ENCODE peak calls at places on chromosomes 1 and 21, in five cellular contexts. A is fibroblast of the aortic adventitia; F is NB4; E is cardiac muscle cell; H is stimulated activated effector memory CD8-positive, alpha-beta T cell treated with anti-CD3 and anti-CD28 coated beads, Interleukin-12 subunit alpha, Interleukin-12 subunit beta, amount 100 ng/mL, for 72 hours. I is an unnamed sample.

GRCh38 chr1:16260814-16261213 is 23.8 kb upstream of the CPLANE2 start:
- DNase-seq in E (no peak), F (no peak), H (no peak), A (peak; percentile 39), I (no peak)

GRCh38 chr1:36597514-36597913 is 114.8 kb upstream of the CSF3R start:
- DNase-seq in E (no peak), A (no peak), H (no peak), F (no peak), I (no peak)

GRCh38 chr1:66521736-66522365 is 12.1 kb upstream of the SGIP1 start:
- DNase-seq in A (peak; percentile 87), H (no peak), F (peak; percentile 11), E (no peak), I (no peak)

GRCh38 chr1:16012590-16013219 is 5.1 kb downstream of the HSPB7 start:
- DNase-seq in H (no peak), A (peak; percentile 70), F (peak; percentile 86), E (peak; percentile 96), I (peak; percentile 70)

GRCh38 chr1:209155556-209155955 is 428.0 kb upstream of the CAMK1G start:
- DNase-seq in E (peak; percentile 11), F (no peak), H (no peak), A (no peak), I (no peak)

GRCh38 chr1:45543599-45544417 is 6.8 kb upstream of the AKR1A1 start:
- DNase-seq in H (peak; percentile 79), A (peak; percentile 20), F (peak; percentile 90), E (peak; percentile 7), I (peak; percentile 97)

GRCh38 chr21:42538479-42539275 is 25.0 kb downstream of the SLC37A1 start:
- DNase-seq in A (no peak), H (no peak), F (no peak), E (no peak), I (no peak)

GRCh38 chr1:206555473-206555935 is 48.2 kb downstream of the RASSF5 start:
- DNase-seq in E (peak; percentile 69), H (no peak), F (no peak), A (no peak), I (peak; percentile 54)

GRCh38 chr1:25117233-25117823 is 115.0 kb downstream of the SYF2 start:
- DNase-seq in A (no peak), F (peak; percentile 47), H (no peak), E (no peak), I (peak; percentile 42)

GRCh38 chr1:118366296-118366695 is 181.3 kb upstream of the SPAG17 start:
- DNase-seq in E (no peak), H (no peak), F (no peak), A (peak; percentile 46), I (no peak)

GRCh38 chr21:15241997-15242767 is 177.4 kb upstream of the NRIP1 start:
- DNase-seq in E (no peak), F (no peak), H (no peak), A (no peak), I (no peak)

GRCh38 chr1:203128691-203129500 is 1.4 kb downstream of the ADORA1 start:
- DNase-seq in F (no peak), A (no peak), H (no peak), E (no peak), I (no peak)

GRCh38 chr1:113930499-113931161 is 1.5 kb downstream of the HIPK1 start:
- DNase-seq in H (peak; percentile 83), F (peak; percentile 82), A (peak; percentile 39), E (peak; percentile 18), I (peak; percentile 71)

GRCh38 chr1:182264187-182264586 is 127.4 kb downstream of the GLUL start:
- DNase-seq in H (no peak), E (no peak), A (no peak), F (no peak), I (no peak)

GRCh38 chr1:50972766-50973165 is 2.7 kb downstream of the CDKN2C start:
- DNase-seq in A (peak; percentile 51), H (no peak), E (no peak), F (peak; percentile 40), I (peak; percentile 74)

GRCh38 chr1:223654083-223654482 is 11.4 kb downstream of the CAPN8 start:
- DNase-seq in H (no peak), E (no peak), A (no peak), F (no peak), I (no peak)

GRCh38 chr21:43754948-43755781 is 20.9 kb downstream of the CSTB start:
- DNase-seq in E (no peak), A (no peak), F (peak; percentile 44), H (no peak), I (no peak)

GRCh38 chr1:203041351-203041932 is 15.2 kb downstream of the PPFIA4 start:
- DNase-seq in H (no peak), F (no peak), A (no peak), E (no peak), I (no peak)

GRCh38 chr21:46145840-46146691 is 9.3 kb downstream of the FTCD start:
- DNase-seq in A (no peak), F (no peak), H (no peak), E (no peak), I (no peak)

GRCh38 chr1:167605576-167605975 is 24.5 kb upstream of the RCSD1 start:
- DNase-seq in E (no peak), A (no peak), F (no peak), H (no peak), I (no peak)

GRCh38 chr1:232793944-232794343 is 11.3 kb upstream of the MAP10 start:
- DNase-seq in A (no peak), E (no peak), F (peak; percentile 85), H (no peak), I (peak; percentile 71)

GRCh38 chr1:65525297-65526048 is 105.0 kb downstream of the LEPR start:
- DNase-seq in H (no peak), F (no peak), E (peak; percentile 32), A (no peak), I (no peak)

GRCh38 chr1:56268519-56268918 is 310.8 kb downstream of the PLPP3 start:
- DNase-seq in A (no peak), F (no peak), H (no peak), E (no peak), I (no peak)

GRCh38 chr1:105632342-105633196 is 1423.9 kb upstream of the PRMT6 start:
- DNase-seq in F (no peak), A (no peak), H (no peak), E (peak; percentile 57), I (peak; percentile 39)

GRCh38 chr1:223326776-223327175 is 37.2 kb downstream of the SUSD4 start:
- DNase-seq in E (no peak), H (no peak), A (peak; percentile 10), F (no peak), I (no peak)

GRCh38 chr1:151371340-151371739 is 1.2 kb downstream of the SELENBP1 start:
- DNase-seq in E (no peak), A (peak; percentile 70), F (no peak), H (no peak), I (no peak)

GRCh38 chr1:3292051-3292722 is 162.3 kb upstream of the ARHGEF16 start:
- DNase-seq in F (no peak), A (no peak), E (peak; percentile 94), H (no peak), I (no peak)

GRCh38 chr1:245807306-245807705 is 652.5 kb downstream of the KIF26B start:
- DNase-seq in A (no peak), E (no peak), F (peak; percentile 95), H (peak; percentile 51), I (peak; percentile 87)

GRCh38 chr1:115301438-115302020 is 36.5 kb downstream of the NGF start:
- DNase-seq in F (no peak), A (peak; percentile 53), E (no peak), H (no peak), I (no peak)

GRCh38 chr1:163398980-163399379 is 77.2 kb downstream of the NUF2 start:
- DNase-seq in H (no peak), F (no peak), A (no peak), E (no peak), I (no peak)

GRCh38 chr1:25047506-25048240 is 117.6 kb upstream of the RUNX3 start:
- DNase-seq in E (no peak), H (no peak), F (no peak), A (no peak), I (no peak)

GRCh38 chr21:43322311-43322710 is 104.6 kb downstream of the SIK1 start:
- DNase-seq in A (no peak), E (no peak), F (no peak), H (no peak), I (no peak)

GRCh38 chr1:67429528-67430357 is 459 bp downstream of the SERBP1 start:
- DNase-seq in A (no peak), E (peak; percentile 41), F (peak; percentile 43), H (no peak), I (no peak)

GRCh38 chr1:32801096-32801713 is 16.0 kb downstream of the YARS1 start:
- DNase-seq in E (no peak), F (no peak), A (no peak), H (peak; percentile 65), I (no peak)